ENCODE peak calls at places on chromosomes 12 and 14, in nine cellular contexts. H is naive B cell; B is SK-N-SH; A is NCI-H345; Q is activated CD4-positive, alpha-beta T cell treated with anti-CD3 and anti-CD28 coated beads, Interleukin-2, amount 50 U/mL, for 48 hours; X is fibroblast of villous mesenchyme; G is HCEC 1CT; D is mucosa of gallbladder; V is kidney tubule cell. Y is an unnamed sample.

GRCh38 chr12:75564398-75564797 is 53.0 kb upstream of the KRR1 start:
- DNase-seq in H (no peak), B (no peak), A (no peak), Q (no peak), X (no peak), G (no peak), D (no peak), V (peak), Y (no peak)

GRCh38 chr12:52521581-52522266 is 1.5 kb upstream of the KRT5 start:
- DNase-seq in H (no peak), B (no peak), A (no peak), Q (no peak), X (no peak), G (no peak), D (peak), V (no peak), Y (no peak)

GRCh38 chr12:132429932-132430643 is 59.9 kb upstream of the FBRSL1 start:
- DNase-seq in H (peak), B (no peak), A (peak), Q (peak), X (peak), G (no peak), D (peak), V (peak), Y (peak)

GRCh38 chr12:67649165-67650126 is 901 bp downstream of the DYRK2 start:
- DNase-seq in H (peak), B (peak), A (no peak), Q (peak), X (peak), G (peak), D (peak), V (no peak), Y (peak)

GRCh38 chr12:48001426-48002178 is 2.7 kb downstream of the COL2A1 start:
- DNase-seq in H (peak), B (peak), A (no peak), Q (peak), X (peak), G (peak), D (no peak), V (peak), Y (peak)

GRCh38 chr12:2794261-2794735 is 472 bp upstream of the FKBP4 start:
- DNase-seq in H (peak), B (no peak), A (no peak), Q (peak), X (no peak), G (no peak), D (peak), V (no peak), Y (no peak)

GRCh38 chr12:19873146-19873545 is 433.9 kb downstream of the AEBP2 start:
- DNase-seq in H (no peak), B (no peak), A (no peak), Q (no peak), X (no peak), G (no peak), D (no peak), V (no peak), Y (no peak)

GRCh38 chr14:83071888-83072501 is 1538.3 kb upstream of the SEL1L start:
- DNase-seq in H (no peak), B (no peak), A (no peak), Q (no peak), X (peak), G (peak), D (no peak), V (peak), Y (no peak)

GRCh38 chr14:90728951-90729350 is 87.3 kb downstream of the TTC7B start:
- DNase-seq in H (no peak), B (no peak), A (no peak), Q (no peak), X (no peak), G (no peak), D (no peak), V (no peak), Y (no peak)

GRCh38 chr14:106556665-106557289 is 1030.4 kb downstream of the TMEM121 start:
- DNase-seq in H (peak), B (peak), A (peak), Q (peak), X (no peak), G (no peak), D (peak), V (peak), Y (peak)

GRCh38 chr12:50287271-50287670 is 4.0 kb upstream of the LIMA1 start:
- DNase-seq in H (no peak), B (no peak), A (no peak), Q (no peak), X (no peak), G (no peak), D (no peak), V (no peak), Y (no peak)

GRCh38 chr12:94109154-94109553 is 39.2 kb upstream of the PLXNC1 start:
- DNase-seq in H (no peak), B (no peak), A (no peak), Q (peak), X (peak), G (peak), D (no peak), V (peak), Y (no peak)

GRCh38 chr14:69334576-69334975 is 63.5 kb downstream of the ERH start:
- DNase-seq in H (no peak), B (no peak), A (no peak), Q (no peak), X (no peak), G (no peak), D (no peak), V (no peak), Y (no peak)

GRCh38 chr14:95741051-95741490 is 27.1 kb upstream of the TCL1A start:
- DNase-seq in H (no peak), B (no peak), A (peak), Q (no peak), X (peak), G (no peak), D (no peak), V (peak), Y (no peak)

GRCh38 chr14:26370118-26370517 is 227.7 kb downstream of the NOVA1 start:
- DNase-seq in H (no peak), B (no peak), A (peak), Q (no peak), X (no peak), G (no peak), D (peak), V (peak), Y (no peak)

GRCh38 chr12:107461222-107461980 is 224.2 kb upstream of the PWP1 start:
- DNase-seq in H (no peak), B (peak), A (peak), Q (no peak), X (peak), G (no peak), D (no peak), V (peak), Y (no peak)

GRCh38 chr12:32671930-32672785 is 6.9 kb upstream of the DNM1L start:
- DNase-seq in H (peak), B (peak), A (peak), Q (no peak), X (peak), G (peak), D (peak), V (peak), Y (no peak)

GRCh38 chr14:58966991-58967390 is 221.5 kb upstream of the DAAM1 start:
- DNase-seq in H (no peak), B (no peak), A (no peak), Q (no peak), X (no peak), G (no peak), D (no peak), V (no peak), Y (no peak)

GRCh38 chr12:106386836-106387555 is 29.4 kb downstream of the POLR3B start:
- DNase-seq in H (no peak), B (no peak), A (no peak), Q (no peak), X (peak), G (no peak), D (no peak), V (peak), Y (no peak)

GRCh38 chr14:79513446-79513845 is 697.9 kb downstream of the DIO2 start:
- DNase-seq in H (no peak), B (no peak), A (no peak), Q (no peak), X (no peak), G (no peak), D (no peak), V (no peak), Y (no peak)

GRCh38 chr14:53924754-53925153 is 31.9 kb downstream of the BMP4 start:
- DNase-seq in H (no peak), B (no peak), A (no peak), Q (no peak), X (peak), G (peak), D (no peak), V (peak), Y (no peak)

GRCh38 chr14:86672071-86672470 is 1142.1 kb downstream of the FLRT2 start:
- DNase-seq in H (no peak), B (no peak), A (no peak), Q (no peak), X (no peak), G (no peak), D (no peak), V (no peak), Y (no peak)

GRCh38 chr12:95396849-95397498 is 77.0 kb upstream of the METAP2 start:
- DNase-seq in H (no peak), B (no peak), A (no peak), Q (no peak), X (peak), G (peak), D (no peak), V (peak), Y (no peak)